ENCODE peak calls at places on chromosomes 1 and 21, in seven cellular contexts. K, H, C, N, I, R and F are unnamed samples.

GRCh38 chr1:39635205-39635870 is 4.1 kb downstream of the HEYL start:
- DNase-seq in K (no peak), H (no peak), C (no peak), N (peak; percentile 72), I (no peak), R (no peak), F (no peak)

GRCh38 chr1:213438339-213438738 is 387.3 kb downstream of the RPS6KC1 start:
- DNase-seq in K (no peak), H (no peak), C (no peak), N (no peak), I (no peak), R (no peak), F (no peak)

GRCh38 chr1:71587961-71588360 is 507.1 kb upstream of the ZRANB2 start:
- DNase-seq in K (no peak), H (no peak), C (no peak), N (no peak), I (no peak), R (no peak), F (no peak)

GRCh38 chr1:219563568-219563967 is 49.3 kb downstream of the ZC3H11B start:
- DNase-seq in K (no peak), H (no peak), C (no peak), N (no peak), I (no peak), R (no peak), F (no peak)

GRCh38 chr1:11938722-11939526 is 4.4 kb downstream of the PLOD1 start:
- DNase-seq in K (no peak), H (peak; percentile 82), C (no peak), N (no peak), I (no peak), R (peak; percentile 82), F (no peak)

GRCh38 chr1:169517544-169518186 is 31.9 kb upstream of the SLC19A2 start:
- DNase-seq in K (no peak), H (no peak), C (no peak), N (no peak), I (no peak), R (no peak), F (peak; percentile 22)

GRCh38 chr21:18725653-18726052 is 322.1 kb upstream of the TMPRSS15 start:
- DNase-seq in K (no peak), H (no peak), C (no peak), N (no peak), I (no peak), R (no peak), F (no peak)

GRCh38 chr1:228373004-228373680 is 33.5 kb downstream of the TRIM11 start:
- DNase-seq in K (peak; percentile 50), H (no peak), C (no peak), N (no peak), I (no peak), R (peak; percentile 27), F (no peak)

GRCh38 chr1:147072371-147073061 is 99.8 kb downstream of the PRKAB2 start:
- DNase-seq in K (no peak), H (no peak), C (peak; percentile 28), N (no peak), I (peak; percentile 71), R (no peak), F (no peak)

GRCh38 chr1:172359531-172359991 is 60.9 kb upstream of the C1orf105 start:
- DNase-seq in K (no peak), H (no peak), C (no peak), N (peak; percentile 33), I (no peak), R (no peak), F (no peak)

GRCh38 chr21:20443558-20444155 is 554.6 kb upstream of the NCAM2 start:
- DNase-seq in K (no peak), H (peak; percentile 20), C (no peak), N (no peak), I (no peak), R (no peak), F (no peak)

GRCh38 chr1:8423702-8424538 is 106.0 kb downstream of the SLC45A1 start:
- DNase-seq in K (peak; percentile 78), H (peak; percentile 89), C (peak; percentile 64), N (peak; percentile 53), I (peak; percentile 87), R (peak; percentile 74), F (peak; percentile 63)

GRCh38 chr1:2526824-2527552 is 592 bp upstream of the PANK4 start:
- DNase-seq in K (peak; percentile 82), H (no peak), C (peak; percentile 66), N (no peak), I (no peak), R (peak; percentile 81), F (peak; percentile 49)

GRCh38 chr1:232226197-232226681 is 403.7 kb downstream of the SIPA1L2 start:
- DNase-seq in K (no peak), H (no peak), C (no peak), N (no peak), I (peak; percentile 63), R (no peak), F (no peak)

GRCh38 chr1:1244192-1244811 is 2.2 kb downstream of the C1QTNF12 start:
- DNase-seq in K (no peak), H (no peak), C (no peak), N (no peak), I (no peak), R (no peak), F (peak; percentile 75)

GRCh38 chr1:33925586-33925985 is 61.7 kb downstream of the HMGB4 start:
- DNase-seq in K (no peak), H (no peak), C (no peak), N (no peak), I (no peak), R (no peak), F (no peak)

GRCh38 chr1:152735648-152736047 is 22.2 kb upstream of the KPRP start:
- DNase-seq in K (no peak), H (peak; percentile 20), C (no peak), N (no peak), I (no peak), R (no peak), F (no peak)

GRCh38 chr1:209767105-209767504 is 11.3 kb downstream of the TRAF3IP3 start:
- DNase-seq in K (no peak), H (no peak), C (no peak), N (no peak), I (no peak), R (no peak), F (no peak)
- TF ChIP-seq POLR2A in K (no peak), H (no peak), C (no peak), N (no peak), I (no peak), R (no peak), F (no peak)

DNA sequence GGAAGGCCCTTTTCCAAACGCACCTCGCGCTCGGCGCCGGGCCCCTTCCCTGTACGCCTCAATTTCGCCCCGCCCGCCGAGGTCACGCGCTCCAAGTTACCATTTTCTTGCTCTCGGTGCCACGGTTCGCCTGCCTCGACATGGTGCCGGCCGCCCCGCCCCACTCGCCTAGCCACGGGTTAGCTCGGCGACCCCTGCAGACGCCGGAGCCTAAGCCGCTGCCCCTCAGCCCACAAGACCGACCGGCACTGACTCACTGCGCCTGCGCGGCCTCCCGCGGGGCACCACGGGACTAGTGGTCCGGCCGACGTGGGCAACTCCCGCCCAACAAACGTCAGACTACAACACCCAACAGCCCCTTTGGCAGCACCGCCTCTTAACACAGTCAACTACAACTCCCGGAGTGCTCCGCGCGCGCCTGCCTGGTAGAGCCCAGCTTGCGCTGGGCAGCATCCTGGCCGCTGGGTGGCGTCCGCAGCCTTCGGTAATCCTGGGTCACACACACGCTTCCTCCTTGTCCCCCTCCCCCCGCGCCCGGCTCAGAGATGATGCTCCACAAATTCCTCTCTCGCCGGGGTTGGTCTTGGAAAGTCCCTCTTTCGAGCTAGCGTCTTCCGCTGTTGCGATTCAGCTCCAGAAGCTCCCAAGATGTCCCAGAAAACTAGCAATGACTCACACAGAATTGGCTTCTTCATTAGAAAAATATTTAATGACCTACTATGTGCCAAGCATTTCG is at the start of gene TRAPPC3:
- DNase-seq in K (peak; percentile 100), H (peak; percentile 98), C (peak; percentile 100), N (peak; percentile 100), I (peak; percentile 99), R (peak; percentile 100), F (peak; percentile 100)
- TF ChIP-seq POLR2A in K (peak; percentile 83), H (peak; percentile 95), C (peak; percentile 77), N (peak; percentile 77), I (peak; percentile 73), R (no peak), F (peak; percentile 84)

DNA sequence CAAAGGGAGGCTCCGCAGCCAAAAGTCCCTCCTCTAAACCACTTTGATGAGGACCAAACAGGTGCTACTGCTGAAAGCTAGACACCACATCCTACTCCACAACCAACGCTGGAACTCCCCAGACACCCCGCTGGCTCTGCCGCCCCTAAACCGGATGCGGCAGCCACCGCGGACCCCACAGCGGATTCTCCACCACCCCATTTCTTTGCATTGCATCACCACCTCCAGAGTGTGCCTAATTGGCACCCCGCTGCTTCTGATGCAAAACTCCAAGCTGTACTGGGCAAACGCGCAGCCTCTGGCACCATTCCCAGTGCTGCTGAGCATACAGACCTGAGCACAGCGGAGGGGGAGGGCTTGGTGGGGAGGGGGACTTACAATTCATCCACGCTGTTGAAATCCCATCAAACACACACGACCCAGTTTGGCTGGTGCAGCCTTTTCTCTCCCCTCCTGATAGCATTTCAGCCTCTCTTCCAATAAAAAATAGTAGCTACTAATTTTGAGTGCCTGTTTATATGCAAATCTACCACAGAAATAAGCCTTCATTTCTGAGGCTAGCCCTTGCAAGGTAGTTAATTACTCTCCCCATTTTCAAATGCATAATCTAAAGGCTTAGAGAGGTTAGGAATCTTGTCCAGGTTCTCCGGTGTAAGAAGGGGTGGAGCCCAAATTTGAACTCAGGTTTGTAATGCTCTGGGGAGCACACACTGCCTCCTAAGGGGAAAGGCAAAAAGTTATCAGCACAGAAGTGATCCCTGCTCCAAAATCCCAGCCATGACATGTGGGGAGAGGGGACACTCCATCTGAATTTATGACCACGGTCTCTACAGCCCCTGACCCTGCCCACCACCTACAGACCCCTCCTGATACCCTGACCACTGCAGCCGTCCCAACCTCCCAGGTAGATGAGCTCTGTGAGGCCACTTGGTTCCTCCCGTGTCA is 12.2 kb upstream of the RGS16 start:
- DNase-seq in K (peak; percentile 89), H (no peak), C (peak; percentile 64), N (peak; percentile 80), I (peak; percentile 70), R (peak; percentile 83), F (peak; percentile 66)
- TF ChIP-seq POLR2A in K (no peak), H (no peak), C (no peak), N (no peak), I (no peak), R (no peak), F (no peak)

GRCh38 chr21:42636931-42637601 is 16.4 kb upstream of the PDE9A start:
- DNase-seq in K (no peak), H (no peak), C (no peak), N (no peak), I (no peak), R (peak; percentile 10), F (no peak)
- TF ChIP-seq POLR2A in K (no peak), H (no peak), C (no peak), N (no peak), I (no peak), R (no peak), F (no peak)